ENCODE peak calls at places on chromosomes 11 and 22, in eight cellular contexts. One of them, this sample, is unnamed.

GRCh38 chr11:102047305-102047924 is at the start of gene CFAP300:
- DNase-seq in SK-N-SH: peak; percentile 55
- DNase-seq in A549: peak; percentile 85
- DNase-seq in endothelial cell of umbilical vein: peak; percentile 32
- DNase-seq in GM12878: no peak
- DNase-seq in H1: peak; percentile 85
- DNase-seq in HCT116: no peak
- DNase-seq in HepG2: no peak
- DNase-seq in this sample: peak; percentile 9

GRCh38 chr11:113021111-113021510 is 59.9 kb downstream of the NCAM1 start:
- DNase-seq in HCT116: no peak
- DNase-seq in endothelial cell of umbilical vein: no peak
- DNase-seq in SK-N-SH: no peak
- DNase-seq in GM12878: no peak
- DNase-seq in A549: no peak
- DNase-seq in HepG2: no peak
- DNase-seq in H1: no peak
- DNase-seq in this sample: no peak

GRCh38 chr11:130726647-130727046 is 189.6 kb downstream of the SNX19 start:
- DNase-seq in GM12878: no peak
- DNase-seq in endothelial cell of umbilical vein: no peak
- DNase-seq in HCT116: no peak
- DNase-seq in H1: no peak
- DNase-seq in A549: no peak
- DNase-seq in SK-N-SH: no peak
- DNase-seq in HepG2: no peak
- DNase-seq in this sample: no peak

GRCh38 chr11:64865286-64866172 is 12.9 kb downstream of the EHD1 start:
- DNase-seq in GM12878: no peak
- DNase-seq in H1: no peak
- DNase-seq in A549: no peak
- DNase-seq in endothelial cell of umbilical vein: no peak
- DNase-seq in HepG2: no peak
- DNase-seq in SK-N-SH: no peak
- DNase-seq in HCT116: no peak
- DNase-seq in this sample: no peak

GRCh38 chr11:12835286-12835685 is 161.1 kb downstream of the TEAD1 start:
- DNase-seq in A549: no peak
- DNase-seq in SK-N-SH: no peak
- DNase-seq in GM12878: no peak
- DNase-seq in H1: no peak
- DNase-seq in HCT116: no peak
- DNase-seq in HepG2: no peak
- DNase-seq in endothelial cell of umbilical vein: no peak
- DNase-seq in this sample: no peak

GRCh38 chr11:122995526-122995925 is 13.9 kb upstream of the BSX start:
- DNase-seq in GM12878: no peak
- DNase-seq in SK-N-SH: no peak
- DNase-seq in HCT116: no peak
- DNase-seq in endothelial cell of umbilical vein: no peak
- DNase-seq in H1: no peak
- DNase-seq in HepG2: no peak
- DNase-seq in A549: no peak
- DNase-seq in this sample: no peak

GRCh38 chr22:21102659-21103267 is 57.0 kb downstream of the LRRC74B start:
- DNase-seq in H1: peak; percentile 96
- DNase-seq in SK-N-SH: peak; percentile 88
- DNase-seq in HCT116: peak; percentile 71
- DNase-seq in endothelial cell of umbilical vein: peak; percentile 63
- DNase-seq in A549: peak; percentile 82
- DNase-seq in HepG2: peak; percentile 73
- DNase-seq in GM12878: no peak
- DNase-seq in this sample: peak; percentile 77

GRCh38 chr11:118924591-118925585 is 838 bp downstream of the BCL9L start:
- DNase-seq in endothelial cell of umbilical vein: peak; percentile 59
- DNase-seq in HCT116: no peak
- DNase-seq in HepG2: no peak
- DNase-seq in GM12878: no peak
- DNase-seq in SK-N-SH: peak; percentile 90
- DNase-seq in A549: peak; percentile 49
- DNase-seq in H1: peak; percentile 83
- DNase-seq in this sample: peak; percentile 68

GRCh38 chr22:23652286-23652685 is 20.2 kb upstream of the DRICH1 start:
- DNase-seq in SK-N-SH: no peak
- DNase-seq in HepG2: no peak
- DNase-seq in endothelial cell of umbilical vein: no peak
- DNase-seq in HCT116: no peak
- DNase-seq in H1: no peak
- DNase-seq in A549: no peak
- DNase-seq in GM12878: no peak
- DNase-seq in this sample: no peak

GRCh38 chr22:38655532-38656255 is 498 bp downstream of the FAM227A start:
- DNase-seq in HCT116: no peak
- DNase-seq in endothelial cell of umbilical vein: no peak
- DNase-seq in H1: no peak
- DNase-seq in SK-N-SH: peak; percentile 26
- DNase-seq in GM12878: no peak
- DNase-seq in HepG2: no peak
- DNase-seq in A549: peak; percentile 30
- DNase-seq in this sample: peak; percentile 32

GRCh38 chr11:27995082-27995481 is 112.9 kb downstream of the KIF18A start:
- DNase-seq in GM12878: no peak
- DNase-seq in H1: no peak
- DNase-seq in endothelial cell of umbilical vein: no peak
- DNase-seq in SK-N-SH: no peak
- DNase-seq in HepG2: no peak
- DNase-seq in HCT116: no peak
- DNase-seq in A549: peak; percentile 68
- DNase-seq in this sample: no peak

GRCh38 chr11:114215428-114215827 is 80.8 kb upstream of the NNMT start:
- DNase-seq in A549: no peak
- DNase-seq in HepG2: no peak
- DNase-seq in GM12878: no peak
- DNase-seq in HCT116: no peak
- DNase-seq in H1: no peak
- DNase-seq in SK-N-SH: no peak
- DNase-seq in endothelial cell of umbilical vein: no peak
- DNase-seq in this sample: no peak

GRCh38 chr11:93700830-93701229 is 39.3 kb downstream of the CEP295 start:
- DNase-seq in HCT116: no peak
- DNase-seq in A549: no peak
- DNase-seq in GM12878: no peak
- DNase-seq in H1: no peak
- DNase-seq in SK-N-SH: no peak
- DNase-seq in HepG2: no peak
- DNase-seq in endothelial cell of umbilical vein: no peak
- DNase-seq in this sample: no peak

GRCh38 chr11:22193348-22194051 is 615 bp downstream of the ANO5 start:
- DNase-seq in endothelial cell of umbilical vein: peak; percentile 3
- DNase-seq in SK-N-SH: peak; percentile 71
- DNase-seq in H1: peak; percentile 67
- DNase-seq in HCT116: no peak
- DNase-seq in GM12878: no peak
- DNase-seq in HepG2: no peak
- DNase-seq in A549: peak; percentile 45
- DNase-seq in this sample: no peak

GRCh38 chr11:27496461-27496860 is 10.1 kb downstream of the LIN7C start:
- DNase-seq in SK-N-SH: no peak
- DNase-seq in HCT116: no peak
- DNase-seq in endothelial cell of umbilical vein: no peak
- DNase-seq in H1: no peak
- DNase-seq in A549: no peak
- DNase-seq in GM12878: no peak
- DNase-seq in HepG2: no peak
- DNase-seq in this sample: no peak

GRCh38 chr11:78717031-78717430 is 142.4 kb upstream of the NARS2 start:
- DNase-seq in A549: no peak
- DNase-seq in H1: no peak
- DNase-seq in SK-N-SH: no peak
- DNase-seq in GM12878: no peak
- DNase-seq in HCT116: no peak
- DNase-seq in HepG2: no peak
- DNase-seq in endothelial cell of umbilical vein: no peak
- DNase-seq in this sample: no peak

GRCh38 chr11:107183963-107184362 is 165.7 kb upstream of the GUCY1A2 start:
- DNase-seq in A549: no peak
- DNase-seq in HepG2: no peak
- DNase-seq in GM12878: no peak
- DNase-seq in HCT116: no peak
- DNase-seq in H1: no peak
- DNase-seq in endothelial cell of umbilical vein: no peak
- DNase-seq in SK-N-SH: no peak
- DNase-seq in this sample: no peak

GRCh38 chr22:21927174-21927823 is 25.3 kb downstream of the PPM1F start:
- DNase-seq in A549: no peak
- DNase-seq in HCT116: no peak
- DNase-seq in endothelial cell of umbilical vein: no peak
- DNase-seq in HepG2: no peak
- DNase-seq in GM12878: no peak
- DNase-seq in H1: peak; percentile 62
- DNase-seq in SK-N-SH: no peak
- DNase-seq in this sample: peak; percentile 69

GRCh38 chr11:118908931-118909618 is 16.7 kb downstream of the BCL9L start:
- DNase-seq in A549: peak; percentile 84
- DNase-seq in GM12878: no peak
- DNase-seq in HepG2: no peak
- DNase-seq in SK-N-SH: peak; percentile 89
- DNase-seq in HCT116: no peak
- DNase-seq in H1: peak; percentile 77
- DNase-seq in endothelial cell of umbilical vein: peak; percentile 70
- DNase-seq in this sample: no peak

GRCh38 chr22:27513021-27513420 is 288.5 kb downstream of the MN1 start:
- DNase-seq in endothelial cell of umbilical vein: peak; percentile 69
- DNase-seq in A549: no peak
- DNase-seq in SK-N-SH: no peak
- DNase-seq in HepG2: no peak
- DNase-seq in HCT116: no peak
- DNase-seq in H1: no peak
- DNase-seq in GM12878: no peak
- DNase-seq in this sample: no peak

GRCh38 chr22:48864748-48865147 is 962.9 kb downstream of the BRD1 start:
- DNase-seq in HCT116: no peak
- DNase-seq in GM12878: no peak
- DNase-seq in HepG2: no peak
- DNase-seq in endothelial cell of umbilical vein: no peak
- DNase-seq in SK-N-SH: no peak
- DNase-seq in A549: no peak
- DNase-seq in H1: no peak
- DNase-seq in this sample: no peak

GRCh38 chr11:102453921-102454320 is 1.4 kb upstream of the TMEM123 start:
- DNase-seq in A549: no peak
- DNase-seq in H1: no peak
- DNase-seq in endothelial cell of umbilical vein: no peak
- DNase-seq in HepG2: no peak
- DNase-seq in SK-N-SH: no peak
- DNase-seq in GM12878: no peak
- DNase-seq in HCT116: no peak
- DNase-seq in this sample: no peak

GRCh38 chr11:65588199-65589054 is 7.2 kb downstream of the KCNK7 start:
- DNase-seq in HCT116: no peak
- DNase-seq in endothelial cell of umbilical vein: peak; percentile 54
- DNase-seq in GM12878: peak; percentile 96
- DNase-seq in H1: no peak
- DNase-seq in A549: peak; percentile 77
- DNase-seq in SK-N-SH: peak; percentile 88
- DNase-seq in HepG2: peak; percentile 73
- DNase-seq in this sample: peak; percentile 81

GRCh38 chr11:70078095-70078795 is at the start of gene ANO1:
- DNase-seq in HepG2: no peak
- DNase-seq in HCT116: no peak
- DNase-seq in GM12878: no peak
- DNase-seq in H1: peak; percentile 61
- DNase-seq in SK-N-SH: peak; percentile 79
- DNase-seq in A549: no peak
- DNase-seq in endothelial cell of umbilical vein: no peak
- DNase-seq in this sample: no peak
- H3K4me3 ChIP-seq in HepG2: no peak within 1 kb of the TSS
- H3K4me3 ChIP-seq in HCT116: peak within 1 kb of the TSS; percentile 53
- H3K4me3 ChIP-seq in GM12878: no peak within 1 kb of the TSS
- H3K4me3 ChIP-seq in H1: peak within 1 kb of the TSS; percentile 17
- H3K4me3 ChIP-seq in SK-N-SH: no peak within 1 kb of the TSS
- H3K4me3 ChIP-seq in A549: peak within 1 kb of the TSS; percentile 38
- H3K4me3 ChIP-seq in endothelial cell of umbilical vein: no peak within 1 kb of the TSS
- H3K4me3 ChIP-seq in this sample: no peak within 1 kb of the TSS

GRCh38 chr11:116732740-116733385 is 39.9 kb downstream of the BUD13 start:
- DNase-seq in HCT116: peak; percentile 45
- DNase-seq in SK-N-SH: peak; percentile 86
- DNase-seq in A549: peak; percentile 62
- DNase-seq in GM12878: peak; percentile 20
- DNase-seq in HepG2: peak; percentile 43
- DNase-seq in endothelial cell of umbilical vein: peak; percentile 40
- DNase-seq in H1: peak; percentile 87
- DNase-seq in this sample: peak; percentile 74
- TF ChIP-seq MAX in HCT116: no peak
- TF ChIP-seq MAX in SK-N-SH: no peak
- TF ChIP-seq MAX in A549: no peak
- TF ChIP-seq MAX in GM12878: no peak
- TF ChIP-seq MAX in HepG2: no peak
- TF ChIP-seq MAX in endothelial cell of umbilical vein: no peak
- TF ChIP-seq MAX in H1: peak; percentile 33
- TF ChIP-seq MAX in this sample: peak; percentile 82

GRCh38 chr11:134068829-134069425 is at the start of gene JAM3:
- DNase-seq in A549: peak; percentile 74
- DNase-seq in HepG2: peak; percentile 83
- DNase-seq in SK-N-SH: peak; percentile 100
- DNase-seq in HCT116: no peak
- DNase-seq in GM12878: peak; percentile 25
- DNase-seq in endothelial cell of umbilical vein: peak; percentile 97
- DNase-seq in H1: peak; percentile 99
- DNase-seq in this sample: no peak
- H3K4me3 ChIP-seq in A549: peak within 1 kb of the TSS; percentile 49
- H3K4me3 ChIP-seq in HepG2: peak within 1 kb of the TSS; percentile 74
- H3K4me3 ChIP-seq in SK-N-SH: peak within 1 kb of the TSS; percentile 89
- H3K4me3 ChIP-seq in HCT116: no peak within 1 kb of the TSS
- H3K4me3 ChIP-seq in GM12878: peak within 1 kb of the TSS; percentile 56
- H3K4me3 ChIP-seq in endothelial cell of umbilical vein: peak within 1 kb of the TSS; percentile 89
- H3K4me3 ChIP-seq in H1: peak within 1 kb of the TSS; percentile 74
- H3K4me3 ChIP-seq in this sample: no peak within 1 kb of the TSS

DNA sequence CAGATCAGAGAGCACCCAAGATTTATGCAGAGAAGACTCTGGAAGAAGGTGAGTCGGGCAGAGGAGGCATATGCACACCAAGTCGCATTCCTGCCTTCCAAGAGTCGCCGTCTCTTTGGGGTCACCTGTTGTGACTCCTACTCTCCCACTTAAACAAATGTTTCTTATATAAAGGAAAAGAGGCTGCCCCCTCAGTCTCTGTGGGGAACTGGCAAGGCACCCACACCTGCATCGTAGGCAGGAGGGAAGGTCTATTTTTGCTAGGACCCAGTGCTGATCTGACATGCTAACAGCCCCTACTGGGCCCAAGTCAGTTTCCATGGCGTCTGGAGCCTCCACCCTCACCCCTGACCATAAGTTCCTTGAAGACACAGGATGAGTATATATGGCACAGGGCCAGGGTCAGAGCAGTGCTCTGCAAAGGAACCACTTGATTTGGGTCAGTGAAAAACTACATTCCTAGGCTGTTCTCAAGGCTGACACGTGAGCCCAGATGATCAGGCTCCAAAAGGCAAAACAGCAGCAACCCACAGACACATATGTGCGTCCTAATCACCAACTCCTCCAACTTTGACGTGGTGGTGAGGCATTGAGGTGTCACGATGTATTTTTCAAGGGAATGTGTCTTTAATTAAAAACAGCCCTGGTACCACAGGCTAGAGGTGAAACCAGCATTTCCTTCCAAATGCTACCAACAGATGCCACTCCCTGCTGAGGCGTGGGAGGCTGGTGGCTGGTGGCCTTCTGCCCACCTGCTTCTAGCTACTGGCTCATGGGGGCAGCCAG is 55.6 kb upstream of the CSNK2A3 start:
- DNase-seq in SK-N-SH: no peak
- DNase-seq in GM12878: no peak
- DNase-seq in HepG2: no peak
- DNase-seq in A549: no peak
- DNase-seq in H1: no peak
- DNase-seq in endothelial cell of umbilical vein: no peak
- DNase-seq in HCT116: no peak
- DNase-seq in this sample: no peak
- TF ChIP-seq MAX in SK-N-SH: no peak
- TF ChIP-seq MAX in GM12878: no peak
- TF ChIP-seq MAX in HepG2: no peak
- TF ChIP-seq MAX in A549: no peak
- TF ChIP-seq MAX in H1: no peak
- TF ChIP-seq MAX in endothelial cell of umbilical vein: no peak
- TF ChIP-seq MAX in HCT116: no peak
- TF ChIP-seq MAX in this sample: no peak

This sample was measured in NB4.